ENCODE peak calls at places on chromosomes 16 and 17, in nine cellular contexts. O is A549; U is left colon; B is H54; D is posterior vena cava; W is activated CD4-positive, CD25-positive, alpha-beta regulatory T cell treated with anti-CD3 and anti-CD28 coated beads, Interleukin-2, amount 50 U/mL, for 16 hours; S is lower leg skin; F is HS-5; V is Daoy. A is an unnamed sample.

GRCh38 chr17:33038740-33039139 is 47.1 kb downstream of the SPACA3 start:
- DNase-seq in O (peak; percentile 65), U (peak; percentile 65), B (peak; percentile 14), D (no peak), W (no peak), S (no peak), F (no peak), V (peak; percentile 54), A (no peak)

GRCh38 chr17:18248300-18248731 is 10.2 kb downstream of the FLII start:
- DNase-seq in O (peak; percentile 83), U (peak; percentile 61), B (peak; percentile 99), D (no peak), W (peak; percentile 34), S (no peak), F (no peak), V (peak; percentile 79), A (no peak)

GRCh38 chr16:85759631-85760419 is 8.9 kb upstream of the C16orf74 start:
- DNase-seq in O (peak; percentile 41), U (peak; percentile 67), B (peak; percentile 39), D (no peak), W (no peak), S (no peak), F (no peak), V (no peak), A (peak; percentile 93)

GRCh38 chr16:65522412-65522811 is 400.5 kb upstream of the CDH11 start:
- DNase-seq in O (no peak), U (no peak), B (no peak), D (no peak), W (no peak), S (no peak), F (no peak), V (no peak), A (no peak)

GRCh38 chr17:22512997-22513538 is 820.7 kb downstream of the KCNJ18 start:
- DNase-seq in O (peak; percentile 11), U (no peak), B (no peak), D (peak; percentile 59), W (no peak), S (no peak), F (no peak), V (peak; percentile 54), A (no peak)

GRCh38 chr17:2874211-2874686 is 78.0 kb downstream of the RAP1GAP2 start:
- DNase-seq in O (peak; percentile 48), U (no peak), B (no peak), D (no peak), W (no peak), S (no peak), F (no peak), V (no peak), A (no peak)

GRCh38 chr17:70961341-70961740 is 792.0 kb downstream of the KCNJ2 start:
- DNase-seq in O (no peak), U (no peak), B (peak; percentile 18), D (no peak), W (no peak), S (no peak), F (no peak), V (peak; percentile 15), A (no peak)

GRCh38 chr16:30958164-30959083 is 870 bp downstream of the SETD1A start:
- DNase-seq in O (peak; percentile 67), U (no peak), B (peak; percentile 78), D (peak; percentile 86), W (peak; percentile 29), S (no peak), F (no peak), V (peak; percentile 51), A (peak; percentile 91)

GRCh38 chr16:84826558-84826941 is 6.8 kb downstream of the CRISPLD2 start:
- DNase-seq in O (no peak), U (peak; percentile 35), B (no peak), D (no peak), W (no peak), S (no peak), F (no peak), V (peak; percentile 25), A (no peak)

GRCh38 chr17:61510991-61511390 is 58.8 kb downstream of the TBX4 start:
- DNase-seq in O (no peak), U (no peak), B (no peak), D (no peak), W (no peak), S (no peak), F (no peak), V (no peak), A (no peak)